ENCODE peak calls at places on chromosomes 1 and 21, in eight cellular contexts. One of them, this sample, is unnamed.

GRCh38 chr1:11784993-11785769 is 20.6 kb downstream of the MTHFR start:
- DNase-seq in M059J: peak
- DNase-seq in Peyer's patch: peak
- DNase-seq in dorsolateral prefrontal cortex: no peak
- DNase-seq in WTC11: peak
- DNase-seq in aorta: peak
- DNase-seq in COLO829: no peak
- DNase-seq in AG10803: no peak
- DNase-seq in this sample: peak

GRCh38 chr1:207883660-207884245 is 27.2 kb downstream of the CD34 start:
- DNase-seq in M059J: no peak
- DNase-seq in Peyer's patch: no peak
- DNase-seq in dorsolateral prefrontal cortex: no peak
- DNase-seq in WTC11: no peak
- DNase-seq in aorta: no peak
- DNase-seq in COLO829: no peak
- DNase-seq in AG10803: no peak
- DNase-seq in this sample: no peak

GRCh38 chr1:156055343-156055645 is 712 bp downstream of the LAMTOR2 start:
- DNase-seq in M059J: no peak
- DNase-seq in Peyer's patch: no peak
- DNase-seq in dorsolateral prefrontal cortex: no peak
- DNase-seq in WTC11: no peak
- DNase-seq in aorta: no peak
- DNase-seq in COLO829: no peak
- DNase-seq in AG10803: no peak
- DNase-seq in this sample: no peak

GRCh38 chr21:45750924-45751323 is 107.4 kb downstream of the PCBP3 start:
- DNase-seq in M059J: no peak
- DNase-seq in Peyer's patch: no peak
- DNase-seq in dorsolateral prefrontal cortex: no peak
- DNase-seq in WTC11: no peak
- DNase-seq in aorta: no peak
- DNase-seq in COLO829: no peak
- DNase-seq in AG10803: no peak
- DNase-seq in this sample: no peak

GRCh38 chr1:21547876-21548275 is 38.7 kb downstream of the ALPL start:
- DNase-seq in M059J: no peak
- DNase-seq in Peyer's patch: no peak
- DNase-seq in dorsolateral prefrontal cortex: no peak
- DNase-seq in WTC11: no peak
- DNase-seq in aorta: no peak
- DNase-seq in COLO829: no peak
- DNase-seq in AG10803: no peak
- DNase-seq in this sample: no peak

GRCh38 chr21:44865561-44866280 is 7.8 kb downstream of the PTTG1IP start:
- DNase-seq in M059J: peak
- DNase-seq in Peyer's patch: no peak
- DNase-seq in dorsolateral prefrontal cortex: no peak
- DNase-seq in WTC11: no peak
- DNase-seq in aorta: peak
- DNase-seq in COLO829: peak
- DNase-seq in AG10803: no peak
- DNase-seq in this sample: no peak

GRCh38 chr21:20661221-20661620 is 337.0 kb upstream of the NCAM2 start:
- DNase-seq in M059J: no peak
- DNase-seq in Peyer's patch: no peak
- DNase-seq in dorsolateral prefrontal cortex: no peak
- DNase-seq in WTC11: no peak
- DNase-seq in aorta: no peak
- DNase-seq in COLO829: no peak
- DNase-seq in AG10803: no peak
- DNase-seq in this sample: no peak

GRCh38 chr21:26844258-26845065 is 747 bp downstream of the ADAMTS1 start:
- DNase-seq in M059J: no peak
- DNase-seq in Peyer's patch: no peak
- DNase-seq in dorsolateral prefrontal cortex: peak
- DNase-seq in WTC11: peak
- DNase-seq in aorta: peak
- DNase-seq in COLO829: no peak
- DNase-seq in AG10803: peak
- DNase-seq in this sample: peak

GRCh38 chr21:44291078-44291935 is 5.6 kb downstream of the AIRE start:
- DNase-seq in M059J: no peak
- DNase-seq in Peyer's patch: no peak
- DNase-seq in dorsolateral prefrontal cortex: no peak
- DNase-seq in WTC11: no peak
- DNase-seq in aorta: no peak
- DNase-seq in COLO829: no peak
- DNase-seq in AG10803: no peak
- DNase-seq in this sample: no peak

GRCh38 chr21:44018813-44019567 is 6.9 kb downstream of the TRAPPC10 start:
- DNase-seq in M059J: no peak
- DNase-seq in Peyer's patch: no peak
- DNase-seq in dorsolateral prefrontal cortex: no peak
- DNase-seq in WTC11: no peak
- DNase-seq in aorta: no peak
- DNase-seq in COLO829: no peak
- DNase-seq in AG10803: no peak
- DNase-seq in this sample: no peak

This sample was measured in mammary epithelial cell.